ENCODE peak calls at places on chromosome 14, in seven cellular contexts. I, H, R, L, B, Z and D are unnamed samples.

GRCh38 chr14:24171422-24172260 is at the start of gene REC8:
- DNase-seq in H (peak; percentile 66), I (peak; percentile 50), R (peak; percentile 98), L (peak; percentile 95), Z (no peak), B (no peak), D (no peak)

GRCh38 chr14:24274101-24274543 is 2.7 kb upstream of the RABGGTA start:
- DNase-seq in R (peak; percentile 72), L (no peak), I (no peak), Z (peak; percentile 31), H (no peak), B (no peak), D (no peak)

GRCh38 chr14:97218713-97219355 is 421.7 kb downstream of the VRK1 start:
- DNase-seq in L (no peak), R (no peak), Z (no peak), I (no peak), H (no peak), B (no peak), D (no peak)

GRCh38 chr14:39396448-39396847 is 35.8 kb downstream of the FBXO33 start:
- DNase-seq in R (no peak), Z (peak; percentile 54), L (no peak), B (no peak), I (no peak), H (no peak), D (no peak)

GRCh38 chr14:34496679-34497513 is 34.9 kb upstream of the SPTSSA start:
- DNase-seq in I (peak; percentile 86), Z (peak; percentile 100), R (peak; percentile 95), L (peak; percentile 97), B (peak; percentile 97), H (peak; percentile 89), D (peak; percentile 82)

GRCh38 chr14:31201111-31201510 is 6.5 kb downstream of the HECTD1 start:
- DNase-seq in L (no peak), Z (no peak), R (no peak), B (no peak), H (no peak), I (no peak), D (no peak)

GRCh38 chr14:25050494-25051170 is 685 bp upstream of the STXBP6 start:
- DNase-seq in Z (peak; percentile 82), L (no peak), H (no peak), R (no peak), I (no peak), B (no peak), D (no peak)

GRCh38 chr14:64707661-64708060 is 3.4 kb downstream of the PLEKHG3 start:
- DNase-seq in L (peak; percentile 38), B (peak; percentile 78), R (no peak), Z (peak; percentile 85), I (no peak), H (no peak), D (no peak)

GRCh38 chr14:60648169-60648933 is 926 bp downstream of the SIX1 start:
- DNase-seq in B (no peak), Z (peak; percentile 28), R (no peak), I (no peak), L (no peak), H (no peak), D (no peak)

GRCh38 chr14:106417224-106418049 is 891.1 kb downstream of the TMEM121 start:
- DNase-seq in I (peak; percentile 15), R (no peak), H (peak; percentile 25), L (no peak), Z (no peak), B (peak; percentile 3), D (no peak)

GRCh38 chr14:65286443-65286842 is 126.1 kb upstream of the FUT8 start:
- DNase-seq in I (no peak), B (peak; percentile 19), H (no peak), R (no peak), Z (no peak), L (no peak), D (no peak)

GRCh38 chr14:20350860-20351259 is 7.4 kb downstream of the PARP2 start:
- DNase-seq in I (no peak), L (no peak), B (no peak), Z (peak; percentile 17), H (no peak), R (no peak), D (no peak)

GRCh38 chr14:43135877-43136411 is 1371.1 kb downstream of the FSCB start:
- DNase-seq in B (no peak), L (no peak), H (no peak), Z (no peak), I (no peak), R (no peak), D (peak; percentile 65)

GRCh38 chr14:75806247-75806876 is 145.3 kb downstream of the TTLL5 start:
- DNase-seq in H (no peak), Z (no peak), L (no peak), R (no peak), B (no peak), I (no peak), D (no peak)

GRCh38 chr14:60656755-60657608 is 7.7 kb upstream of the SIX1 start:
- DNase-seq in B (no peak), Z (peak; percentile 73), I (peak; percentile 31), L (no peak), R (peak; percentile 63), H (peak; percentile 64), D (peak; percentile 85)

GRCh38 chr14:71720978-71721624 is 211.1 kb upstream of the RGS6 start:
- DNase-seq in Z (peak; percentile 85), L (no peak), B (peak; percentile 57), R (peak; percentile 76), H (no peak), I (no peak), D (no peak)

GRCh38 chr14:69990319-69990718 is 111.1 kb downstream of the SMOC1 start:
- DNase-seq in I (no peak), H (no peak), L (no peak), B (no peak), Z (no peak), R (no peak), D (no peak)

GRCh38 chr14:60649815-60650381 is 621 bp upstream of the SIX1 start:
- DNase-seq in R (no peak), B (no peak), L (no peak), I (no peak), Z (peak; percentile 60), H (no peak), D (no peak)

GRCh38 chr14:102295301-102295700 is 9.7 kb downstream of the MOK start:
- DNase-seq in L (no peak), H (no peak), R (no peak), B (no peak), Z (peak; percentile 41), I (no peak), D (no peak)

GRCh38 chr14:81738946-81739659 is 205.4 kb upstream of the SEL1L start:
- DNase-seq in Z (no peak), R (no peak), B (no peak), I (no peak), H (no peak), L (no peak), D (no peak)

GRCh38 chr14:81743605-81744004 is 210.0 kb upstream of the SEL1L start:
- DNase-seq in B (no peak), H (no peak), R (no peak), Z (no peak), L (no peak), I (no peak), D (no peak)

DNA sequence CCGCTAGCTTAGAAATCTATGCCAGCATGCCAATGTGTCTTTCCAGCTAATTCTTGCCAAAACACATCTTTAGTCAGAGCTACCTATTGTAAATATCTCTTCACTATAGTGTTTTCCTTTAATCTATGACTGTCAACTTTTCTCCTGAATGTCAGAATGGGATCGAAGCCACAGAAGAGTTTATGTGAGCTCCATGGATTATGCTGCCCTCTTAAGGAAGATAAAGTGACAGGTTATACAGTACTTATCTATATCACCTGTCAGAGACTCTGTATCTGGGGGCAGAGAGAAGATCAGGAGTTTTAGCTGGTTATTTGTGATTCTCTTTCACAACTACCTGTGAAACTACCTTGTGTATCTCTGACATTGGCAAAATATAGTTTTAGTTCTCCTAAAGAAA is 204.3 kb upstream of the SEL1L start:
- DNase-seq in I (no peak), Z (no peak), B (no peak), R (no peak), H (no peak), L (no peak), D (no peak)
- TF ChIP-seq CTCF in I (no peak), Z (no peak), B (no peak), R (no peak), H (no peak), L (no peak), D (no peak)

GRCh38 chr14:100592972-100593371 is 5.8 kb upstream of the BEGAIN start:
- DNase-seq in I (no peak), B (no peak), H (no peak), Z (no peak), R (no peak), L (peak; percentile 40), D (no peak)
- H3K4me3 ChIP-seq in I (no peak overlapping the region), B (no peak overlapping the region), H (no peak overlapping the region), Z (no peak overlapping the region), R (no peak overlapping the region), L (no peak overlapping the region), D (no peak overlapping the region)

DNA sequence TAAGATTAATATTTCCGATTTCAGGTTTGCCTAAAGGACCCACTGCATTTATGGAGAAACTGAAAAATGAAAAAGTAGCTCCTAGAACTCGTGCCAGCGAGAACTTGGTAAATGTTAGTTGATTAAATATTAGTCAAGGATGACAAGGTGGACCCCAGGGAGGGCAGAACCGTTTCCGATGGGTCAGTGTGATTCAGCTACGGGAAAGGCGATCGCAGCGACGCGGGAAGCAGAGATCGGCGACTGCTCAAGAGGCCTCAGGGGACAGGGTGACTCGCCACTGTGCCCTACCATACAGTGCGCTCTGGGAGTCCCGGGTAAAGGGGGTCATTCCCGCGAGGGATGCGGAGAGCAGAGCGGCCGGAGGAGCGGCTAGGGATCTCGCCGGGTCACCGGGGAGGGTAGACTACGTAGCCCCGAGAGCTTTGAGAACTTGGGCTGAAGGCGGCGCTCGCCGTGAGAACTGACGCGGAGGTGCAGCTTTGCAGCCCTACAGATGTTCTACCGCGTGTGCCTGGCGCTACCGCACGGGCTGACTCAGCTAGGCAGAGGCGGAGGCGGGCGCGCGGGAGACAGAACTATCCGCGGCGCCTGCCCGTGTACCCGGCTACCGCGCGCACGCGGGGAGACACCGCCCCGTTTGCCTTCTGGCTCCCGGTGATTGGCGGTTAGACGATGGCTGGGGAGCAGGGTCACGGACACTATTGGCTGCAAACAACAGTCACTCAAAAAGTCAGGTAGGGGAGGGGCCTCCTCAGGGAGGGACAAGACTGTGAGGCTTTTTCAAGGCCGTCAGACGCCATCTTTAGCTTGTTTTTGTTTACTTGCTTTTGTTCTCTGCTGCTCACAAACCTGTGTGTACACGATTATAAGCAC is 3.2 kb downstream of the C14orf93 start:
- DNase-seq in B (peak; percentile 96), H (peak; percentile 95), I (peak; percentile 96), L (peak; percentile 98), Z (peak; percentile 97), R (peak; percentile 99), D (peak; percentile 97)
- TF ChIP-seq POLR2A in B (peak; percentile 94), H (peak; percentile 63), I (peak; percentile 92), L (peak; percentile 80), Z (peak; percentile 70), R (peak; percentile 52), D (no peak)

DNA sequence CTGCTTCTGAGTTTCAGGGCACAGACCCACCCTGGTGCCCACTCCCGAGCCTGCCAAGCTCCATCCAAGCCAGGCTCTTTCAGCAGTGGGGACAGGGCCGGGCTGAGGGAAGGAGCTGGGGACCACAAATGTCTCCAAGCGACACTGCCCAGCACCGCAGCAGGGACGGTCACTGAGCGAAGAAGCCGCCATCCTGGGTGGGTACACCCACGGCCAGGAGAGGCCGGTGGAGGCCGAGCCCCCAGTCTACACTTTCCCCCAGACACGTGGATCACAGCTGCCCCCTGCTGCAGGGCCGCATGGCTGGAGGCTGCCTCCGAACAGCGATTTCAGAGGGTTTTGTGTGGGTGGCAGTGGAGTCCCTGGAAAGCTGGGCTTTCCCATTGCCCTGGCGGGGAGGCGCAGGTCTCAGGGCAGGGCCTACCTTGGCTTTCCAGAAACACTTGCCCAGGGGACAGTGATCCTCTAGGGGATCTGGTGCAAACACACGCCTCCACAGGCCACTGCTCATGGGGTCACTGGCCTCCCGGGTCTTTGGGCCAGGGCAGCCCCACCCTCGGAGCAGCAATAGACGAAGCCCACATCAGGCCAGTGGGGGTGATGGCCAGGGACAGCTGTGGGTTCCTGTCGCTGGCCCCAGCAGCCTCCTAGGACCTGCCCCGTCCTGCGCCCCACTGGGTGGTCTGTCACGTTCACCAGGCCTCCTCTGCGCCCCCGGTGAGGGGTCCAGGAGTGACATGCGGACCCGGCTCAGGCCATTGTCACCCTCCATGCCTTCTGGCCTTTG is 1.2 kb upstream of the GPR132 start:
- DNase-seq in Z (no peak), H (no peak), R (no peak), I (no peak), B (no peak), L (no peak), D (no peak)
- TF ChIP-seq CTCF in Z (no peak), H (no peak), R (no peak), I (no peak), B (no peak), L (no peak), D (no peak)